ENCODE peak calls at places on chromosomes 4 and X, in ten cellular contexts. One of them, this sample, is unnamed.

GRCh38 chrX:17848545-17849265 is 12.4 kb downstream of the RAI2 start:
- DNase-seq in ovary: no peak
- DNase-seq in GM10248: no peak
- DNase-seq in WERI-Rb-1: no peak
- DNase-seq in choroid plexus epithelial cell: no peak
- DNase-seq in GM12865: no peak
- DNase-seq in esophagus squamous epithelium: no peak
- DNase-seq in astrocyte: no peak
- DNase-seq in pancreas: no peak
- DNase-seq in progenitor cell of endocrine pancreas: no peak
- DNase-seq in this sample: no peak

GRCh38 chr4:108906006-108906405 is 143.2 kb upstream of the ETNPPL start:
- DNase-seq in astrocyte: no peak
- DNase-seq in pancreas: no peak
- DNase-seq in ovary: no peak
- DNase-seq in WERI-Rb-1: no peak
- DNase-seq in GM12865: no peak
- DNase-seq in choroid plexus epithelial cell: no peak
- DNase-seq in esophagus squamous epithelium: no peak
- DNase-seq in progenitor cell of endocrine pancreas: no peak
- DNase-seq in GM10248: no peak
- DNase-seq in this sample: no peak

GRCh38 chr4:158938462-158939044 is 164.3 kb upstream of the RAPGEF2 start:
- DNase-seq in GM10248: no peak
- DNase-seq in pancreas: no peak
- DNase-seq in choroid plexus epithelial cell: peak
- DNase-seq in esophagus squamous epithelium: no peak
- DNase-seq in astrocyte: peak
- DNase-seq in progenitor cell of endocrine pancreas: no peak
- DNase-seq in ovary: no peak
- DNase-seq in WERI-Rb-1: no peak
- DNase-seq in GM12865: no peak
- DNase-seq in this sample: peak

GRCh38 chr4:147368948-147369347 is 111.9 kb upstream of the EDNRA start:
- DNase-seq in WERI-Rb-1: no peak
- DNase-seq in ovary: no peak
- DNase-seq in pancreas: no peak
- DNase-seq in GM10248: no peak
- DNase-seq in GM12865: no peak
- DNase-seq in astrocyte: peak
- DNase-seq in choroid plexus epithelial cell: peak
- DNase-seq in esophagus squamous epithelium: no peak
- DNase-seq in progenitor cell of endocrine pancreas: no peak
- DNase-seq in this sample: peak

GRCh38 chr4:85426366-85426765 is 48.6 kb upstream of the ARHGAP24 start:
- DNase-seq in esophagus squamous epithelium: no peak
- DNase-seq in progenitor cell of endocrine pancreas: no peak
- DNase-seq in WERI-Rb-1: no peak
- DNase-seq in GM12865: no peak
- DNase-seq in pancreas: no peak
- DNase-seq in astrocyte: no peak
- DNase-seq in ovary: no peak
- DNase-seq in choroid plexus epithelial cell: no peak
- DNase-seq in GM10248: no peak
- DNase-seq in this sample: no peak

GRCh38 chr4:83124079-83124780 is 9.7 kb upstream of the PLAC8 start:
- DNase-seq in pancreas: no peak
- DNase-seq in WERI-Rb-1: no peak
- DNase-seq in astrocyte: no peak
- DNase-seq in GM10248: no peak
- DNase-seq in esophagus squamous epithelium: no peak
- DNase-seq in progenitor cell of endocrine pancreas: no peak
- DNase-seq in GM12865: peak
- DNase-seq in ovary: no peak
- DNase-seq in choroid plexus epithelial cell: no peak
- DNase-seq in this sample: peak

GRCh38 chr4:57211131-57211530 is 100.9 kb upstream of the IGFBP7 start:
- DNase-seq in astrocyte: no peak
- DNase-seq in ovary: no peak
- DNase-seq in GM12865: peak
- DNase-seq in progenitor cell of endocrine pancreas: no peak
- DNase-seq in pancreas: no peak
- DNase-seq in choroid plexus epithelial cell: no peak
- DNase-seq in WERI-Rb-1: no peak
- DNase-seq in GM10248: no peak
- DNase-seq in esophagus squamous epithelium: no peak
- DNase-seq in this sample: no peak

GRCh38 chr4:13611283-13611842 is 16.2 kb downstream of the BOD1L1 start:
- DNase-seq in ovary: no peak
- DNase-seq in progenitor cell of endocrine pancreas: no peak
- DNase-seq in esophagus squamous epithelium: peak
- DNase-seq in WERI-Rb-1: no peak
- DNase-seq in GM10248: peak
- DNase-seq in GM12865: peak
- DNase-seq in choroid plexus epithelial cell: peak
- DNase-seq in astrocyte: peak
- DNase-seq in pancreas: no peak
- DNase-seq in this sample: peak

GRCh38 chrX:115679460-115679859 is 118.5 kb downstream of the PLS3 start:
- DNase-seq in GM12865: peak
- DNase-seq in esophagus squamous epithelium: no peak
- DNase-seq in astrocyte: peak
- DNase-seq in ovary: no peak
- DNase-seq in progenitor cell of endocrine pancreas: no peak
- DNase-seq in GM10248: peak
- DNase-seq in WERI-Rb-1: no peak
- DNase-seq in choroid plexus epithelial cell: peak
- DNase-seq in pancreas: no peak
- DNase-seq in this sample: peak

GRCh38 chrX:97527725-97528124 is 644.0 kb downstream of the RPA4 start:
- DNase-seq in ovary: no peak
- DNase-seq in esophagus squamous epithelium: no peak
- DNase-seq in progenitor cell of endocrine pancreas: no peak
- DNase-seq in pancreas: no peak
- DNase-seq in GM10248: peak
- DNase-seq in GM12865: no peak
- DNase-seq in WERI-Rb-1: no peak
- DNase-seq in choroid plexus epithelial cell: no peak
- DNase-seq in astrocyte: no peak
- DNase-seq in this sample: no peak

GRCh38 chrX:124455966-124456365 is 109.6 kb downstream of the SH2D1A start:
- DNase-seq in progenitor cell of endocrine pancreas: no peak
- DNase-seq in esophagus squamous epithelium: no peak
- DNase-seq in choroid plexus epithelial cell: no peak
- DNase-seq in astrocyte: no peak
- DNase-seq in GM10248: no peak
- DNase-seq in ovary: no peak
- DNase-seq in GM12865: no peak
- DNase-seq in WERI-Rb-1: no peak
- DNase-seq in pancreas: no peak
- DNase-seq in this sample: no peak

GRCh38 chrX:38220024-38220935 is at the start of gene SRPX:
- DNase-seq in GM10248: peak
- DNase-seq in progenitor cell of endocrine pancreas: peak
- DNase-seq in ovary: peak
- DNase-seq in WERI-Rb-1: peak
- DNase-seq in pancreas: peak
- DNase-seq in esophagus squamous epithelium: no peak
- DNase-seq in astrocyte: peak
- DNase-seq in GM12865: peak
- DNase-seq in choroid plexus epithelial cell: peak
- DNase-seq in this sample: peak
- TF ChIP-seq CTCF in GM10248: no peak
- TF ChIP-seq CTCF in progenitor cell of endocrine pancreas: peak
- TF ChIP-seq CTCF in ovary: no peak
- TF ChIP-seq CTCF in WERI-Rb-1: peak
- TF ChIP-seq CTCF in pancreas: no peak
- TF ChIP-seq CTCF in esophagus squamous epithelium: no peak
- TF ChIP-seq CTCF in astrocyte: peak
- TF ChIP-seq CTCF in GM12865: peak
- TF ChIP-seq CTCF in choroid plexus epithelial cell: peak
- TF ChIP-seq CTCF in this sample: peak

GRCh38 chr4:89331197-89331596 is 23.6 kb upstream of the GPRIN3 start:
- DNase-seq in astrocyte: no peak
- DNase-seq in progenitor cell of endocrine pancreas: no peak
- DNase-seq in choroid plexus epithelial cell: no peak
- DNase-seq in GM12865: no peak
- DNase-seq in pancreas: no peak
- DNase-seq in GM10248: no peak
- DNase-seq in esophagus squamous epithelium: no peak
- DNase-seq in WERI-Rb-1: no peak
- DNase-seq in ovary: no peak
- DNase-seq in this sample: no peak

GRCh38 chr4:89329280-89329679 is 21.7 kb upstream of the GPRIN3 start:
- DNase-seq in astrocyte: no peak
- DNase-seq in progenitor cell of endocrine pancreas: no peak
- DNase-seq in choroid plexus epithelial cell: no peak
- DNase-seq in GM12865: no peak
- DNase-seq in WERI-Rb-1: no peak
- DNase-seq in pancreas: no peak
- DNase-seq in esophagus squamous epithelium: no peak
- DNase-seq in GM10248: no peak
- DNase-seq in ovary: no peak
- DNase-seq in this sample: no peak

GRCh38 chr4:89334830-89335229 is 27.2 kb upstream of the GPRIN3 start:
- DNase-seq in GM12865: no peak
- DNase-seq in progenitor cell of endocrine pancreas: no peak
- DNase-seq in choroid plexus epithelial cell: no peak
- DNase-seq in ovary: no peak
- DNase-seq in GM10248: no peak
- DNase-seq in esophagus squamous epithelium: no peak
- DNase-seq in astrocyte: no peak
- DNase-seq in WERI-Rb-1: no peak
- DNase-seq in pancreas: no peak
- DNase-seq in this sample: no peak

GRCh38 chr4:89334311-89334710 is 26.7 kb upstream of the GPRIN3 start:
- DNase-seq in GM10248: no peak
- DNase-seq in ovary: no peak
- DNase-seq in GM12865: no peak
- DNase-seq in WERI-Rb-1: no peak
- DNase-seq in astrocyte: no peak
- DNase-seq in choroid plexus epithelial cell: no peak
- DNase-seq in esophagus squamous epithelium: no peak
- DNase-seq in pancreas: no peak
- DNase-seq in progenitor cell of endocrine pancreas: no peak
- DNase-seq in this sample: no peak

GRCh38 chr4:89331637-89332544 is 24.3 kb upstream of the GPRIN3 start:
- DNase-seq in astrocyte: no peak
- DNase-seq in ovary: no peak
- DNase-seq in GM12865: no peak
- DNase-seq in progenitor cell of endocrine pancreas: no peak
- DNase-seq in esophagus squamous epithelium: no peak
- DNase-seq in choroid plexus epithelial cell: no peak
- DNase-seq in GM10248: no peak
- DNase-seq in WERI-Rb-1: no peak
- DNase-seq in pancreas: no peak
- DNase-seq in this sample: no peak
- TF ChIP-seq CTCF in astrocyte: no peak
- TF ChIP-seq CTCF in ovary: no peak
- TF ChIP-seq CTCF in GM12865: no peak
- TF ChIP-seq CTCF in progenitor cell of endocrine pancreas: no peak
- TF ChIP-seq CTCF in esophagus squamous epithelium: no peak
- TF ChIP-seq CTCF in choroid plexus epithelial cell: no peak
- TF ChIP-seq CTCF in GM10248: no peak
- TF ChIP-seq CTCF in WERI-Rb-1: no peak
- TF ChIP-seq CTCF in pancreas: no peak
- TF ChIP-seq CTCF in this sample: no peak

GRCh38 chr4:101186558-101187184 is 160.7 kb downstream of the PPP3CA start:
- DNase-seq in astrocyte: no peak
- DNase-seq in GM10248: no peak
- DNase-seq in choroid plexus epithelial cell: no peak
- DNase-seq in ovary: no peak
- DNase-seq in GM12865: no peak
- DNase-seq in pancreas: no peak
- DNase-seq in esophagus squamous epithelium: no peak
- DNase-seq in progenitor cell of endocrine pancreas: no peak
- DNase-seq in WERI-Rb-1: no peak
- DNase-seq in this sample: no peak

GRCh38 chr4:101184668-101185067 is 162.7 kb downstream of the PPP3CA start:
- DNase-seq in pancreas: no peak
- DNase-seq in astrocyte: no peak
- DNase-seq in GM12865: no peak
- DNase-seq in esophagus squamous epithelium: no peak
- DNase-seq in ovary: no peak
- DNase-seq in GM10248: no peak
- DNase-seq in progenitor cell of endocrine pancreas: no peak
- DNase-seq in WERI-Rb-1: no peak
- DNase-seq in choroid plexus epithelial cell: no peak
- DNase-seq in this sample: no peak

GRCh38 chr4:101188906-101189305 is 158.4 kb downstream of the PPP3CA start:
- DNase-seq in progenitor cell of endocrine pancreas: no peak
- DNase-seq in astrocyte: no peak
- DNase-seq in choroid plexus epithelial cell: no peak
- DNase-seq in pancreas: no peak
- DNase-seq in esophagus squamous epithelium: no peak
- DNase-seq in ovary: no peak
- DNase-seq in GM12865: no peak
- DNase-seq in WERI-Rb-1: no peak
- DNase-seq in GM10248: no peak
- DNase-seq in this sample: no peak

GRCh38 chr4:101191302-101192098 is 155.8 kb downstream of the PPP3CA start:
- DNase-seq in ovary: peak
- DNase-seq in esophagus squamous epithelium: no peak
- DNase-seq in progenitor cell of endocrine pancreas: no peak
- DNase-seq in WERI-Rb-1: peak
- DNase-seq in astrocyte: peak
- DNase-seq in GM10248: no peak
- DNase-seq in pancreas: peak
- DNase-seq in GM12865: no peak
- DNase-seq in choroid plexus epithelial cell: peak
- DNase-seq in this sample: peak

GRCh38 chr4:101187837-101188236 is 159.5 kb downstream of the PPP3CA start:
- DNase-seq in WERI-Rb-1: no peak
- DNase-seq in GM10248: no peak
- DNase-seq in ovary: no peak
- DNase-seq in esophagus squamous epithelium: no peak
- DNase-seq in astrocyte: no peak
- DNase-seq in progenitor cell of endocrine pancreas: no peak
- DNase-seq in pancreas: no peak
- DNase-seq in GM12865: no peak
- DNase-seq in choroid plexus epithelial cell: peak
- DNase-seq in this sample: no peak
- TF ChIP-seq CTCF in WERI-Rb-1: no peak
- TF ChIP-seq CTCF in GM10248: no peak
- TF ChIP-seq CTCF in ovary: no peak
- TF ChIP-seq CTCF in esophagus squamous epithelium: no peak
- TF ChIP-seq CTCF in astrocyte: peak
- TF ChIP-seq CTCF in progenitor cell of endocrine pancreas: no peak
- TF ChIP-seq CTCF in pancreas: no peak
- TF ChIP-seq CTCF in GM12865: no peak
- TF ChIP-seq CTCF in choroid plexus epithelial cell: peak
- TF ChIP-seq CTCF in this sample: no peak

DNA sequence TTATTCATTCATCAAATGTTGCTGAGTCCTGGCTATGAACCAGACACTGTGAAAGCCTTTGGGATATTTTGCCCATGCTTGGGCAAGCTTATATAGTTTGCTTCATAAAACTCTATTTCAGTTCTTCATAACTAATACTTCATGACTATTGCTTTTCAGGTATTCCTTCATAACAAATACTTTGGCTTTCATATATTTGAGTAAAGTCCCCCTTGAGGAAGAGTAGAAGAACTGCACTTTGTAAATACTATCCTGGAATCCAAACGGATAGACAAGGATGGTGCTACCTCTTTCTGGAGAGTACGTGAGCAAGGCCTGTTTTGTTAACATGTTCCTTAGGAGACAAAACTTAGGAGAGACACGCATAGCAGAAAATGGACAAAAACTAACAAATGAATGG is 1.7 kb upstream of the AFP start:
- DNase-seq in pancreas: no peak
- DNase-seq in progenitor cell of endocrine pancreas: no peak
- DNase-seq in astrocyte: no peak
- DNase-seq in GM12865: no peak
- DNase-seq in esophagus squamous epithelium: no peak
- DNase-seq in WERI-Rb-1: no peak
- DNase-seq in ovary: no peak
- DNase-seq in choroid plexus epithelial cell: peak
- DNase-seq in GM10248: peak
- DNase-seq in this sample: peak
- TF ChIP-seq CTCF in pancreas: no peak
- TF ChIP-seq CTCF in progenitor cell of endocrine pancreas: peak
- TF ChIP-seq CTCF in astrocyte: peak
- TF ChIP-seq CTCF in GM12865: peak
- TF ChIP-seq CTCF in esophagus squamous epithelium: no peak
- TF ChIP-seq CTCF in WERI-Rb-1: peak
- TF ChIP-seq CTCF in ovary: no peak
- TF ChIP-seq CTCF in choroid plexus epithelial cell: peak
- TF ChIP-seq CTCF in GM10248: peak
- TF ChIP-seq CTCF in this sample: peak

This sample was measured in foreskin fibroblast.